ENCODE peak calls at places on chromosomes 11 and 22, in ten cellular contexts. One of them, this sample, is unnamed.

GRCh38 chr22:37173709-37174108 is 14.3 kb downstream of the C1QTNF6 start:
- DNase-seq in hepatocyte: no peak
- DNase-seq in astrocyte of the spinal cord: no peak
- DNase-seq in right atrium auricular region: peak
- DNase-seq in dorsolateral prefrontal cortex: no peak
- DNase-seq in Calu3: no peak
- DNase-seq in CD8-positive, alpha-beta T cell: no peak
- DNase-seq in endothelial cell: no peak
- DNase-seq in colonic mucosa: no peak
- DNase-seq in fibroblast of mammary gland: peak
- DNase-seq in this sample: peak

GRCh38 chr11:95082576-95083001 is 7.1 kb upstream of the ENDOD1 start:
- DNase-seq in CD8-positive, alpha-beta T cell: no peak
- DNase-seq in hepatocyte: no peak
- DNase-seq in colonic mucosa: no peak
- DNase-seq in right atrium auricular region: no peak
- DNase-seq in dorsolateral prefrontal cortex: no peak
- DNase-seq in endothelial cell: no peak
- DNase-seq in astrocyte of the spinal cord: no peak
- DNase-seq in Calu3: no peak
- DNase-seq in fibroblast of mammary gland: no peak
- DNase-seq in this sample: no peak

GRCh38 chr11:27717801-27718229 is 17.6 kb upstream of the BDNF start:
- DNase-seq in astrocyte of the spinal cord: peak
- DNase-seq in hepatocyte: no peak
- DNase-seq in endothelial cell: no peak
- DNase-seq in fibroblast of mammary gland: no peak
- DNase-seq in right atrium auricular region: no peak
- DNase-seq in Calu3: no peak
- DNase-seq in colonic mucosa: no peak
- DNase-seq in CD8-positive, alpha-beta T cell: no peak
- DNase-seq in dorsolateral prefrontal cortex: no peak
- DNase-seq in this sample: no peak

GRCh38 chr11:109984634-109985289 is 108.4 kb upstream of the ZC3H12C start:
- DNase-seq in colonic mucosa: no peak
- DNase-seq in astrocyte of the spinal cord: no peak
- DNase-seq in hepatocyte: no peak
- DNase-seq in CD8-positive, alpha-beta T cell: no peak
- DNase-seq in endothelial cell: no peak
- DNase-seq in dorsolateral prefrontal cortex: no peak
- DNase-seq in Calu3: no peak
- DNase-seq in right atrium auricular region: no peak
- DNase-seq in fibroblast of mammary gland: no peak
- DNase-seq in this sample: no peak

GRCh38 chr11:61766353-61766841 is 14.0 kb downstream of the MYRF start:
- DNase-seq in right atrium auricular region: no peak
- DNase-seq in astrocyte of the spinal cord: peak
- DNase-seq in hepatocyte: no peak
- DNase-seq in dorsolateral prefrontal cortex: no peak
- DNase-seq in colonic mucosa: no peak
- DNase-seq in Calu3: no peak
- DNase-seq in endothelial cell: no peak
- DNase-seq in fibroblast of mammary gland: no peak
- DNase-seq in CD8-positive, alpha-beta T cell: no peak
- DNase-seq in this sample: no peak

GRCh38 chr11:19805827-19806226 is 93.2 kb downstream of the NAV2 start:
- DNase-seq in hepatocyte: no peak
- DNase-seq in fibroblast of mammary gland: no peak
- DNase-seq in CD8-positive, alpha-beta T cell: no peak
- DNase-seq in endothelial cell: no peak
- DNase-seq in colonic mucosa: no peak
- DNase-seq in Calu3: no peak
- DNase-seq in right atrium auricular region: no peak
- DNase-seq in dorsolateral prefrontal cortex: no peak
- DNase-seq in astrocyte of the spinal cord: peak
- DNase-seq in this sample: no peak

GRCh38 chr22:26610072-26610958 is 7.5 kb downstream of the CRYBB1 start:
- DNase-seq in endothelial cell: no peak
- DNase-seq in colonic mucosa: peak
- DNase-seq in right atrium auricular region: no peak
- DNase-seq in dorsolateral prefrontal cortex: peak
- DNase-seq in fibroblast of mammary gland: peak
- DNase-seq in hepatocyte: no peak
- DNase-seq in astrocyte of the spinal cord: peak
- DNase-seq in Calu3: no peak
- DNase-seq in CD8-positive, alpha-beta T cell: no peak
- DNase-seq in this sample: no peak

GRCh38 chr11:6418958-6419611 is at the start of gene APBB1:
- DNase-seq in astrocyte of the spinal cord: peak
- DNase-seq in CD8-positive, alpha-beta T cell: peak
- DNase-seq in fibroblast of mammary gland: peak
- DNase-seq in dorsolateral prefrontal cortex: peak
- DNase-seq in hepatocyte: peak
- DNase-seq in endothelial cell: peak
- DNase-seq in colonic mucosa: peak
- DNase-seq in right atrium auricular region: no peak
- DNase-seq in Calu3: peak
- DNase-seq in this sample: peak

GRCh38 chr11:72245232-72245816 is 1.3 kb upstream of the PHOX2A start:
- DNase-seq in fibroblast of mammary gland: no peak
- DNase-seq in CD8-positive, alpha-beta T cell: no peak
- DNase-seq in dorsolateral prefrontal cortex: no peak
- DNase-seq in Calu3: no peak
- DNase-seq in right atrium auricular region: no peak
- DNase-seq in hepatocyte: no peak
- DNase-seq in astrocyte of the spinal cord: no peak
- DNase-seq in colonic mucosa: no peak
- DNase-seq in endothelial cell: no peak
- DNase-seq in this sample: no peak

GRCh38 chr11:72723508-72723907 is 28.7 kb downstream of the ARAP1 start:
- DNase-seq in Calu3: peak
- DNase-seq in fibroblast of mammary gland: peak
- DNase-seq in astrocyte of the spinal cord: no peak
- DNase-seq in CD8-positive, alpha-beta T cell: no peak
- DNase-seq in endothelial cell: no peak
- DNase-seq in hepatocyte: no peak
- DNase-seq in right atrium auricular region: no peak
- DNase-seq in dorsolateral prefrontal cortex: no peak
- DNase-seq in colonic mucosa: no peak
- DNase-seq in this sample: peak

GRCh38 chr22:22769434-22770279 is 118.0 kb upstream of the IGLL5 start:
- DNase-seq in CD8-positive, alpha-beta T cell: no peak
- DNase-seq in dorsolateral prefrontal cortex: no peak
- DNase-seq in right atrium auricular region: peak
- DNase-seq in colonic mucosa: no peak
- DNase-seq in Calu3: no peak
- DNase-seq in astrocyte of the spinal cord: no peak
- DNase-seq in endothelial cell: no peak
- DNase-seq in fibroblast of mammary gland: no peak
- DNase-seq in hepatocyte: no peak
- DNase-seq in this sample: no peak

GRCh38 chr22:22771696-22772377 is 115.8 kb upstream of the IGLL5 start:
- DNase-seq in hepatocyte: no peak
- DNase-seq in CD8-positive, alpha-beta T cell: no peak
- DNase-seq in colonic mucosa: no peak
- DNase-seq in endothelial cell: no peak
- DNase-seq in Calu3: no peak
- DNase-seq in astrocyte of the spinal cord: no peak
- DNase-seq in fibroblast of mammary gland: no peak
- DNase-seq in dorsolateral prefrontal cortex: no peak
- DNase-seq in right atrium auricular region: peak
- DNase-seq in this sample: no peak

GRCh38 chr22:22770881-22771280 is 116.7 kb upstream of the IGLL5 start:
- DNase-seq in dorsolateral prefrontal cortex: no peak
- DNase-seq in right atrium auricular region: peak
- DNase-seq in colonic mucosa: no peak
- DNase-seq in astrocyte of the spinal cord: no peak
- DNase-seq in endothelial cell: no peak
- DNase-seq in Calu3: no peak
- DNase-seq in hepatocyte: no peak
- DNase-seq in fibroblast of mammary gland: no peak
- DNase-seq in CD8-positive, alpha-beta T cell: no peak
- DNase-seq in this sample: no peak

GRCh38 chr22:22768885-22769284 is 118.7 kb upstream of the IGLL5 start:
- DNase-seq in hepatocyte: no peak
- DNase-seq in right atrium auricular region: no peak
- DNase-seq in fibroblast of mammary gland: no peak
- DNase-seq in endothelial cell: no peak
- DNase-seq in dorsolateral prefrontal cortex: no peak
- DNase-seq in colonic mucosa: no peak
- DNase-seq in CD8-positive, alpha-beta T cell: no peak
- DNase-seq in Calu3: no peak
- DNase-seq in astrocyte of the spinal cord: no peak
- DNase-seq in this sample: no peak

DNA sequence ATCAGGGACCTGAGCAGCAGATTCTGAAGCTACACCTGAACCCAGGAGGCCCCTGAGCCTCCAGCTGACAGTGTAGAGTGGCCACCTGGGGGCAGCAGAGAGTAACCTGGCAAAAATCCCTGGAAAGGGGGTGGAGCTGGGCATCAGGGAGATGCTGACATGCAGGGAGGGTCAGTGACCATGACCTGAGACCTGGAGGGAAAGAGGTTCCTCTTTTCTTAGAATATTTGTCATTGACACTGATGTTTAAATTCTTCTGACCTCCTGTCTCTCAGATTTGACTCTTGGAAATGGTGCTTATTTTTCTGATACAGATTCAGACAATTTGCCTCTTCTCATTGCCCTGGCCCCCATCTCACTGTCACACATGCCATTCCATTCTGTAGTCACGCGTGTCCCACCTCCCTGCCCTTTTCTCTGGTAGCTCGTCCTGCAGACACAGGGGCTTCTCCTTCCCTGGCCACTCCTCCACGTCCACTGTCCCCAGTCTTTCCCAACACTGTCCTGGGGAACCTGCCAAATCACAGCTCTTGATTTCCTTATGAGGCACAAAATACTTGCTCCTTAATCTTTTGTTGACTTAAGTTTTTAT is 117.2 kb upstream of the IGLL5 start:
- DNase-seq in fibroblast of mammary gland: peak
- DNase-seq in dorsolateral prefrontal cortex: no peak
- DNase-seq in astrocyte of the spinal cord: peak
- DNase-seq in right atrium auricular region: peak
- DNase-seq in CD8-positive, alpha-beta T cell: no peak
- DNase-seq in hepatocyte: peak
- DNase-seq in endothelial cell: peak
- DNase-seq in colonic mucosa: peak
- DNase-seq in Calu3: peak
- DNase-seq in this sample: peak
- TF ChIP-seq CTCF in fibroblast of mammary gland: peak
- TF ChIP-seq CTCF in dorsolateral prefrontal cortex: peak
- TF ChIP-seq CTCF in astrocyte of the spinal cord: peak
- TF ChIP-seq CTCF in right atrium auricular region: peak
- TF ChIP-seq CTCF in CD8-positive, alpha-beta T cell: peak
- TF ChIP-seq CTCF in hepatocyte: peak
- TF ChIP-seq CTCF in endothelial cell: peak
- TF ChIP-seq CTCF in colonic mucosa: peak
- TF ChIP-seq CTCF in Calu3: peak
- TF ChIP-seq CTCF in this sample: peak

GRCh38 chr11:29002816-29003215 is 894.6 kb downstream of the METTL15 start:
- DNase-seq in dorsolateral prefrontal cortex: no peak
- DNase-seq in CD8-positive, alpha-beta T cell: no peak
- DNase-seq in right atrium auricular region: no peak
- DNase-seq in endothelial cell: no peak
- DNase-seq in fibroblast of mammary gland: no peak
- DNase-seq in Calu3: no peak
- DNase-seq in hepatocyte: no peak
- DNase-seq in astrocyte of the spinal cord: no peak
- DNase-seq in colonic mucosa: no peak
- DNase-seq in this sample: no peak

GRCh38 chr11:29006668-29007067 is 898.5 kb downstream of the METTL15 start:
- DNase-seq in fibroblast of mammary gland: no peak
- DNase-seq in dorsolateral prefrontal cortex: no peak
- DNase-seq in Calu3: no peak
- DNase-seq in astrocyte of the spinal cord: no peak
- DNase-seq in hepatocyte: no peak
- DNase-seq in right atrium auricular region: no peak
- DNase-seq in endothelial cell: no peak
- DNase-seq in CD8-positive, alpha-beta T cell: no peak
- DNase-seq in colonic mucosa: no peak
- DNase-seq in this sample: no peak

GRCh38 chr11:29008481-29008880 is 900.3 kb downstream of the METTL15 start:
- DNase-seq in dorsolateral prefrontal cortex: no peak
- DNase-seq in endothelial cell: no peak
- DNase-seq in right atrium auricular region: no peak
- DNase-seq in fibroblast of mammary gland: no peak
- DNase-seq in Calu3: no peak
- DNase-seq in hepatocyte: no peak
- DNase-seq in CD8-positive, alpha-beta T cell: no peak
- DNase-seq in astrocyte of the spinal cord: no peak
- DNase-seq in colonic mucosa: no peak
- DNase-seq in this sample: no peak

GRCh38 chr11:29009426-29009825 is 901.2 kb downstream of the METTL15 start:
- DNase-seq in endothelial cell: no peak
- DNase-seq in hepatocyte: no peak
- DNase-seq in right atrium auricular region: no peak
- DNase-seq in astrocyte of the spinal cord: peak
- DNase-seq in dorsolateral prefrontal cortex: no peak
- DNase-seq in colonic mucosa: no peak
- DNase-seq in CD8-positive, alpha-beta T cell: no peak
- DNase-seq in fibroblast of mammary gland: no peak
- DNase-seq in Calu3: no peak
- DNase-seq in this sample: no peak

GRCh38 chr11:29005401-29005980 is 897.3 kb downstream of the METTL15 start:
- DNase-seq in Calu3: no peak
- DNase-seq in fibroblast of mammary gland: no peak
- DNase-seq in CD8-positive, alpha-beta T cell: no peak
- DNase-seq in colonic mucosa: no peak
- DNase-seq in astrocyte of the spinal cord: no peak
- DNase-seq in hepatocyte: no peak
- DNase-seq in right atrium auricular region: no peak
- DNase-seq in endothelial cell: no peak
- DNase-seq in dorsolateral prefrontal cortex: no peak
- DNase-seq in this sample: no peak
- TF ChIP-seq CTCF in Calu3: no peak
- TF ChIP-seq CTCF in fibroblast of mammary gland: no peak
- TF ChIP-seq CTCF in CD8-positive, alpha-beta T cell: no peak
- TF ChIP-seq CTCF in colonic mucosa: no peak
- TF ChIP-seq CTCF in astrocyte of the spinal cord: no peak
- TF ChIP-seq CTCF in hepatocyte: no peak
- TF ChIP-seq CTCF in right atrium auricular region: no peak
- TF ChIP-seq CTCF in endothelial cell: no peak
- TF ChIP-seq CTCF in dorsolateral prefrontal cortex: no peak
- TF ChIP-seq CTCF in this sample: no peak

GRCh38 chr11:67523556-67524479 is 572 bp upstream of the CABP2 start:
- DNase-seq in right atrium auricular region: no peak
- DNase-seq in hepatocyte: no peak
- DNase-seq in astrocyte of the spinal cord: no peak
- DNase-seq in Calu3: no peak
- DNase-seq in fibroblast of mammary gland: no peak
- DNase-seq in CD8-positive, alpha-beta T cell: no peak
- DNase-seq in endothelial cell: no peak
- DNase-seq in colonic mucosa: no peak
- DNase-seq in dorsolateral prefrontal cortex: no peak
- DNase-seq in this sample: no peak
- TF ChIP-seq CTCF in right atrium auricular region: no peak
- TF ChIP-seq CTCF in hepatocyte: no peak
- TF ChIP-seq CTCF in astrocyte of the spinal cord: no peak
- TF ChIP-seq CTCF in Calu3: no peak
- TF ChIP-seq CTCF in fibroblast of mammary gland: no peak
- TF ChIP-seq CTCF in CD8-positive, alpha-beta T cell: no peak
- TF ChIP-seq CTCF in endothelial cell: no peak
- TF ChIP-seq CTCF in colonic mucosa: no peak
- TF ChIP-seq CTCF in dorsolateral prefrontal cortex: no peak
- TF ChIP-seq CTCF in this sample: no peak

GRCh38 chr11:46294365-46295309 is 17.2 kb downstream of the CREB3L1 start:
- DNase-seq in hepatocyte: peak
- DNase-seq in Calu3: no peak
- DNase-seq in right atrium auricular region: no peak
- DNase-seq in fibroblast of mammary gland: peak
- DNase-seq in CD8-positive, alpha-beta T cell: no peak
- DNase-seq in astrocyte of the spinal cord: peak
- DNase-seq in colonic mucosa: no peak
- DNase-seq in dorsolateral prefrontal cortex: no peak
- DNase-seq in endothelial cell: no peak
- DNase-seq in this sample: no peak
- TF ChIP-seq CTCF in hepatocyte: no peak
- TF ChIP-seq CTCF in Calu3: no peak
- TF ChIP-seq CTCF in right atrium auricular region: no peak
- TF ChIP-seq CTCF in fibroblast of mammary gland: no peak
- TF ChIP-seq CTCF in CD8-positive, alpha-beta T cell: no peak
- TF ChIP-seq CTCF in astrocyte of the spinal cord: no peak
- TF ChIP-seq CTCF in colonic mucosa: no peak
- TF ChIP-seq CTCF in dorsolateral prefrontal cortex: no peak
- TF ChIP-seq CTCF in endothelial cell: no peak
- TF ChIP-seq CTCF in this sample: no peak